ENCODE peak calls at places on chromosomes 4 and X, in five cellular contexts. One of them, this sample, is unnamed.
A peak's percentile ranks its signal among the peaks of the same experiment; 100 is the strongest.

GRCh38 chrX:71619193-71619592 is 882 bp upstream of the CXCR3 start:
- DNase-seq in upper lobe of right lung: no peak
- DNase-seq in psoas muscle: no peak
- DNase-seq in HCT116: no peak
- DNase-seq in caudate nucleus: peak; percentile 5
- DNase-seq in this sample: no peak

GRCh38 chrX:133913009-133913408 is 72.4 kb downstream of the GPC3 start:
- DNase-seq in psoas muscle: no peak
- DNase-seq in upper lobe of right lung: no peak
- DNase-seq in HCT116: no peak
- DNase-seq in caudate nucleus: no peak
- DNase-seq in this sample: no peak

GRCh38 chrX:88135735-88136134 is 611.3 kb upstream of the CPXCR1 start:
- DNase-seq in HCT116: no peak
- DNase-seq in upper lobe of right lung: no peak
- DNase-seq in psoas muscle: no peak
- DNase-seq in caudate nucleus: no peak
- DNase-seq in this sample: no peak

GRCh38 chr4:16607693-16608092 is 290.8 kb downstream of the LDB2 start:
- DNase-seq in psoas muscle: no peak
- DNase-seq in HCT116: no peak
- DNase-seq in caudate nucleus: no peak
- DNase-seq in upper lobe of right lung: no peak
- DNase-seq in this sample: no peak

GRCh38 chr4:118270492-118270891 is 82.3 kb downstream of the PRSS12 start:
- DNase-seq in psoas muscle: no peak
- DNase-seq in caudate nucleus: no peak
- DNase-seq in HCT116: peak; percentile 35
- DNase-seq in upper lobe of right lung: no peak
- DNase-seq in this sample: no peak

GRCh38 chr4:3803475-3803847 is 37.3 kb downstream of the ADRA2C start:
- DNase-seq in upper lobe of right lung: no peak
- DNase-seq in psoas muscle: no peak
- DNase-seq in HCT116: no peak
- DNase-seq in caudate nucleus: no peak
- DNase-seq in this sample: no peak

GRCh38 chr4:168955674-168956073 is 54.4 kb downstream of the CBR4 start:
- DNase-seq in caudate nucleus: no peak
- DNase-seq in upper lobe of right lung: no peak
- DNase-seq in HCT116: no peak
- DNase-seq in psoas muscle: no peak
- DNase-seq in this sample: no peak

GRCh38 chr4:184358521-184359232 is 115.7 kb downstream of the IRF2 start:
- DNase-seq in caudate nucleus: no peak
- DNase-seq in HCT116: no peak
- DNase-seq in psoas muscle: no peak
- DNase-seq in upper lobe of right lung: no peak
- DNase-seq in this sample: no peak

GRCh38 chr4:42067264-42067663 is 76.9 kb downstream of the SLC30A9 start:
- DNase-seq in HCT116: no peak
- DNase-seq in psoas muscle: no peak
- DNase-seq in caudate nucleus: no peak
- DNase-seq in upper lobe of right lung: no peak
- DNase-seq in this sample: no peak

GRCh38 chr4:8862334-8862733 is 9.3 kb downstream of the HMX1 start:
- DNase-seq in caudate nucleus: no peak
- DNase-seq in psoas muscle: no peak
- DNase-seq in upper lobe of right lung: no peak
- DNase-seq in HCT116: no peak
- DNase-seq in this sample: no peak

GRCh38 chrX:12898073-12898472 is 8.3 kb upstream of the TLR8 start:
- DNase-seq in upper lobe of right lung: no peak
- DNase-seq in caudate nucleus: no peak
- DNase-seq in psoas muscle: no peak
- DNase-seq in HCT116: no peak
- DNase-seq in this sample: no peak

GRCh38 chr4:89799071-89799470 is 37.9 kb downstream of the SNCA start:
- DNase-seq in psoas muscle: no peak
- DNase-seq in upper lobe of right lung: no peak
- DNase-seq in HCT116: no peak
- DNase-seq in caudate nucleus: no peak
- DNase-seq in this sample: no peak

GRCh38 chr4:81257021-81257420 is 42.0 kb upstream of the PRKG2 start:
- DNase-seq in HCT116: no peak
- DNase-seq in psoas muscle: no peak
- DNase-seq in caudate nucleus: no peak
- DNase-seq in upper lobe of right lung: no peak
- DNase-seq in this sample: no peak

GRCh38 chr4:189177130-189177529 is 763.5 kb upstream of the FRG1 start:
- DNase-seq in caudate nucleus: no peak
- DNase-seq in psoas muscle: no peak
- DNase-seq in HCT116: peak; percentile 19
- DNase-seq in upper lobe of right lung: no peak
- DNase-seq in this sample: no peak

GRCh38 chrX:95058815-95059214 is 1384.8 kb downstream of the FAM133A start:
- DNase-seq in psoas muscle: no peak
- DNase-seq in HCT116: no peak
- DNase-seq in upper lobe of right lung: no peak
- DNase-seq in caudate nucleus: no peak
- DNase-seq in this sample: no peak

GRCh38 chrX:29082558-29082957 is 495.3 kb downstream of the IL1RAPL1 start:
- DNase-seq in HCT116: no peak
- DNase-seq in caudate nucleus: no peak
- DNase-seq in psoas muscle: no peak
- DNase-seq in upper lobe of right lung: no peak
- DNase-seq in this sample: no peak

GRCh38 chr4:14345356-14345775 is 656.9 kb upstream of the CPEB2 start:
- DNase-seq in caudate nucleus: no peak
- DNase-seq in upper lobe of right lung: no peak
- DNase-seq in psoas muscle: no peak
- DNase-seq in HCT116: no peak
- DNase-seq in this sample: no peak

GRCh38 chr4:40453912-40454311 is 118.8 kb downstream of the CHRNA9 start:
- DNase-seq in upper lobe of right lung: no peak
- DNase-seq in caudate nucleus: no peak
- DNase-seq in HCT116: no peak
- DNase-seq in psoas muscle: no peak
- DNase-seq in this sample: no peak

GRCh38 chrX:25810202-25810601 is 327.9 kb upstream of the MAGEB18 start:
- DNase-seq in HCT116: no peak
- DNase-seq in caudate nucleus: no peak
- DNase-seq in upper lobe of right lung: no peak
- DNase-seq in psoas muscle: no peak
- DNase-seq in this sample: no peak

GRCh38 chrX:144219035-144219434 is 335.2 kb downstream of the UBE2NL start:
- DNase-seq in upper lobe of right lung: peak; percentile 61
- DNase-seq in caudate nucleus: no peak
- DNase-seq in psoas muscle: no peak
- DNase-seq in HCT116: no peak
- DNase-seq in this sample: no peak

GRCh38 chrX:53711446-53711845 is 24.9 kb upstream of the HUWE1 start:
- DNase-seq in psoas muscle: no peak
- DNase-seq in HCT116: no peak
- DNase-seq in upper lobe of right lung: no peak
- DNase-seq in caudate nucleus: no peak
- DNase-seq in this sample: no peak

GRCh38 chrX:13014111-13015094 is 30.0 kb downstream of the FAM9C start:
- DNase-seq in HCT116: no peak
- DNase-seq in caudate nucleus: no peak
- DNase-seq in upper lobe of right lung: no peak
- DNase-seq in psoas muscle: no peak
- DNase-seq in this sample: no peak

GRCh38 chr4:83440899-83441298 is 14.7 kb downstream of the HELQ start:
- DNase-seq in HCT116: no peak
- DNase-seq in caudate nucleus: no peak
- DNase-seq in upper lobe of right lung: no peak
- DNase-seq in psoas muscle: no peak
- DNase-seq in this sample: no peak

GRCh38 chr4:5112333-5112732 is 61.1 kb downstream of the STK32B start:
- DNase-seq in HCT116: no peak
- DNase-seq in psoas muscle: no peak
- DNase-seq in upper lobe of right lung: no peak
- DNase-seq in caudate nucleus: no peak
- DNase-seq in this sample: no peak

GRCh38 chrX:12360389-12360788 is 222.1 kb downstream of the FRMPD4 start:
- DNase-seq in psoas muscle: no peak
- DNase-seq in caudate nucleus: no peak
- DNase-seq in upper lobe of right lung: no peak
- DNase-seq in HCT116: no peak
- DNase-seq in this sample: no peak

GRCh38 chr4:95317124-95317820 is 231.5 kb downstream of the UNC5C start:
- DNase-seq in HCT116: no peak
- DNase-seq in caudate nucleus: no peak
- DNase-seq in psoas muscle: no peak
- DNase-seq in upper lobe of right lung: no peak
- DNase-seq in this sample: no peak

GRCh38 chr4:126860308-126860707 is 772.4 kb upstream of the INTU start:
- DNase-seq in psoas muscle: no peak
- DNase-seq in caudate nucleus: no peak
- DNase-seq in HCT116: no peak
- DNase-seq in upper lobe of right lung: no peak
- DNase-seq in this sample: no peak

GRCh38 chr4:131002132-131002531 is 1906.2 kb downstream of the C4orf33 start:
- DNase-seq in upper lobe of right lung: no peak
- DNase-seq in caudate nucleus: no peak
- DNase-seq in HCT116: no peak
- DNase-seq in psoas muscle: no peak
- DNase-seq in this sample: no peak

GRCh38 chrX:23953908-23954269 is 46.1 kb downstream of the CXorf58 start:
- DNase-seq in HCT116: no peak
- DNase-seq in caudate nucleus: no peak
- DNase-seq in upper lobe of right lung: no peak
- DNase-seq in psoas muscle: no peak
- DNase-seq in this sample: no peak

GRCh38 chr4:180578175-180578574 is 1665.0 kb upstream of the TENM3 start:
- DNase-seq in caudate nucleus: no peak
- DNase-seq in HCT116: no peak
- DNase-seq in psoas muscle: no peak
- DNase-seq in upper lobe of right lung: no peak
- DNase-seq in this sample: no peak

GRCh38 chr4:108725457-108725856 is 37.4 kb downstream of the ETNPPL start:
- DNase-seq in upper lobe of right lung: no peak
- DNase-seq in caudate nucleus: no peak
- DNase-seq in psoas muscle: no peak
- DNase-seq in HCT116: peak; percentile 13
- DNase-seq in this sample: no peak

GRCh38 chrX:17000751-17001150 is 54.3 kb downstream of the REPS2 start:
- DNase-seq in caudate nucleus: no peak
- DNase-seq in HCT116: no peak
- DNase-seq in psoas muscle: no peak
- DNase-seq in upper lobe of right lung: no peak
- DNase-seq in this sample: no peak

GRCh38 chr4:109942292-109942926 is 29.7 kb downstream of the EGF start:
- DNase-seq in psoas muscle: no peak
- DNase-seq in caudate nucleus: no peak
- DNase-seq in upper lobe of right lung: no peak
- DNase-seq in HCT116: no peak
- DNase-seq in this sample: no peak

GRCh38 chrX:47169726-47170515 is 23.7 kb upstream of the UBA1 start:
- DNase-seq in upper lobe of right lung: peak; percentile 31
- DNase-seq in psoas muscle: no peak
- DNase-seq in caudate nucleus: no peak
- DNase-seq in HCT116: no peak
- DNase-seq in this sample: no peak

GRCh38 chr4:26701786-26702227 is 117.9 kb downstream of the TBC1D19 start:
- DNase-seq in upper lobe of right lung: no peak
- DNase-seq in caudate nucleus: no peak
- DNase-seq in psoas muscle: no peak
- DNase-seq in HCT116: peak; percentile 39
- DNase-seq in this sample: no peak

GRCh38 chr4:113471141-113471860 is 290.2 kb downstream of the CAMK2D start:
- DNase-seq in caudate nucleus: no peak
- DNase-seq in HCT116: no peak
- DNase-seq in upper lobe of right lung: no peak
- DNase-seq in psoas muscle: no peak
- DNase-seq in this sample: no peak

GRCh38 chr4:113474017-113474416 is 287.5 kb downstream of the CAMK2D start:
- DNase-seq in upper lobe of right lung: no peak
- DNase-seq in HCT116: peak; percentile 72
- DNase-seq in psoas muscle: no peak
- DNase-seq in caudate nucleus: no peak
- DNase-seq in this sample: no peak

GRCh38 chr4:113469023-113469390 is 292.5 kb downstream of the CAMK2D start:
- DNase-seq in psoas muscle: no peak
- DNase-seq in caudate nucleus: no peak
- DNase-seq in upper lobe of right lung: no peak
- DNase-seq in HCT116: no peak
- DNase-seq in this sample: no peak

GRCh38 chr4:113469926-113470325 is 291.6 kb downstream of the CAMK2D start:
- DNase-seq in psoas muscle: no peak
- DNase-seq in HCT116: no peak
- DNase-seq in upper lobe of right lung: no peak
- DNase-seq in caudate nucleus: no peak
- DNase-seq in this sample: no peak

GRCh38 chr4:113472864-113473263 is 288.7 kb downstream of the CAMK2D start:
- DNase-seq in psoas muscle: no peak
- DNase-seq in caudate nucleus: no peak
- DNase-seq in upper lobe of right lung: no peak
- DNase-seq in HCT116: no peak
- DNase-seq in this sample: no peak
- H3K27ac ChIP-seq in psoas muscle: peak overlapping the region; percentile 87
- H3K27ac ChIP-seq in caudate nucleus: no peak overlapping the region
- H3K27ac ChIP-seq in upper lobe of right lung: no peak overlapping the region
- H3K27ac ChIP-seq in HCT116: peak overlapping the region; percentile 62
- H3K27ac ChIP-seq in this sample: no peak overlapping the region

GRCh38 chr4:61319156-61319555 is 119.0 kb downstream of the ADGRL3 start:
- DNase-seq in psoas muscle: no peak
- DNase-seq in caudate nucleus: no peak
- DNase-seq in HCT116: no peak
- DNase-seq in upper lobe of right lung: no peak
- DNase-seq in this sample: no peak
- H3K27ac ChIP-seq in psoas muscle: no peak overlapping the region
- H3K27ac ChIP-seq in caudate nucleus: no peak overlapping the region
- H3K27ac ChIP-seq in HCT116: no peak overlapping the region
- H3K27ac ChIP-seq in upper lobe of right lung: no peak overlapping the region
- H3K27ac ChIP-seq in this sample: no peak overlapping the region

GRCh38 chrX:153333821-153334653 is at the start of gene ZNF275:
- DNase-seq in psoas muscle: peak; percentile 87
- DNase-seq in caudate nucleus: peak; percentile 85
- DNase-seq in upper lobe of right lung: peak; percentile 89
- DNase-seq in HCT116: peak; percentile 21
- DNase-seq in this sample: peak; percentile 45
- H3K27ac ChIP-seq in psoas muscle: peak within 1 kb of the TSS; percentile 66
- H3K27ac ChIP-seq in caudate nucleus: no peak within 1 kb of the TSS
- H3K27ac ChIP-seq in upper lobe of right lung: peak within 1 kb of the TSS; percentile 51
- H3K27ac ChIP-seq in HCT116: peak within 1 kb of the TSS; percentile 64
- H3K27ac ChIP-seq in this sample: peak within 1 kb of the TSS; percentile 51

DNA sequence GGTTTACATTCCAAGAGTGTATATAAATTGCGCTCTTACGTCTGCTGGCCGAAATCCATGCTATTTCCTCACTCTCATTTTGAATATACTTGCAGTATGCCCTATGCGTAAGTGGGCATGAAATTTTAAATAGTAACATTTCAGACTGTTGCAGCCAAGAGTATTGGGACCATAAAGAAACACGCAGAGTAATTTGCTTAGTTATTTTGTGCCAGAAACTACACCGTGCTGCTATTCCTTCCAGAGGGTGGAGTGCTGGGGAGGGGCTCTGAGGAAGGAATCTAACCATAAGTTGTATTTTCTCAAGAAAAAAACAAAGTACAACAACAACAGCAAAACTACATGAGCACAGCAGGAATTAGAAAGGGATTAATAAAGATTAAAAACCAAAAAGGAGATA is 479.9 kb downstream of the NLGN4X start:
- DNase-seq in upper lobe of right lung: no peak
- DNase-seq in psoas muscle: no peak
- DNase-seq in caudate nucleus: no peak
- DNase-seq in HCT116: no peak
- DNase-seq in this sample: no peak
- H3K27ac ChIP-seq in upper lobe of right lung: no peak overlapping the region
- H3K27ac ChIP-seq in psoas muscle: no peak overlapping the region
- H3K27ac ChIP-seq in caudate nucleus: no peak overlapping the region
- H3K27ac ChIP-seq in HCT116: no peak overlapping the region
- H3K27ac ChIP-seq in this sample: no peak overlapping the region

This sample was measured in substantia nigra.